ENCODE peak calls at places on chromosomes 12 and 14, in eight cellular contexts. S, R, V, G, X, T, A and Z are unnamed samples.

GRCh38 chr12:49945394-49946080 is 5.0 kb upstream of the AQP2 start:
- DNase-seq in T (peak; percentile 90), V (peak; percentile 93), X (peak; percentile 49), A (peak; percentile 90), R (peak; percentile 88), G (peak; percentile 84), S (peak; percentile 86), Z (peak; percentile 93)

GRCh38 chr12:113207621-113208040 is 13.6 kb upstream of the TPCN1 start:
- DNase-seq in R (no peak), V (peak; percentile 22), G (no peak), T (no peak), S (no peak), X (no peak), A (no peak), Z (no peak)

GRCh38 chr12:96258451-96258933 is 64.3 kb downstream of the ELK3 start:
- DNase-seq in V (no peak), A (no peak), T (no peak), S (peak; percentile 37), X (peak; percentile 60), R (peak; percentile 66), G (no peak), Z (no peak)

GRCh38 chr12:4487024-4487423 is 41.4 kb upstream of the FGF6 start:
- DNase-seq in V (no peak), A (no peak), T (no peak), R (no peak), S (no peak), G (no peak), X (no peak), Z (no peak)

GRCh38 chr14:100662850-100663527 is 63.7 kb upstream of the DLK1 start:
- DNase-seq in R (peak; percentile 81), T (peak; percentile 80), G (peak; percentile 70), V (no peak), A (peak; percentile 75), S (peak; percentile 80), X (peak; percentile 21), Z (peak; percentile 61)

GRCh38 chr14:101122855-101123129 is 219.3 kb upstream of the RTL1 start:
- DNase-seq in X (no peak), S (no peak), T (peak; percentile 37), V (peak; percentile 58), G (no peak), R (no peak), A (peak; percentile 18), Z (no peak)

GRCh38 chr12:112112423-112113132 is 4.0 kb upstream of the NAA25 start:
- DNase-seq in X (no peak), A (no peak), G (peak; percentile 63), T (peak; percentile 34), S (no peak), V (no peak), R (no peak), Z (no peak)

GRCh38 chr14:43872222-43872621 is 634.9 kb downstream of the FSCB start:
- DNase-seq in V (no peak), X (no peak), R (no peak), G (no peak), T (no peak), S (no peak), A (no peak), Z (no peak)

GRCh38 chr12:95147836-95148235 is 69.4 kb downstream of the FGD6 start:
- DNase-seq in A (no peak), V (no peak), X (no peak), T (no peak), G (no peak), R (peak; percentile 1), S (no peak), Z (no peak)

GRCh38 chr14:105147701-105148603 is 20.6 kb downstream of the JAG2 start:
- DNase-seq in S (no peak), G (no peak), V (peak; percentile 69), R (no peak), T (no peak), X (no peak), A (no peak), Z (peak; percentile 10)

GRCh38 chr12:71216725-71217579 is 59.2 kb upstream of the TSPAN8 start:
- DNase-seq in A (no peak), T (peak; percentile 72), V (no peak), S (peak; percentile 72), X (peak; percentile 17), R (peak; percentile 35), G (no peak), Z (peak; percentile 61)

GRCh38 chr12:96670334-96670899 is 181.0 kb downstream of the CFAP54 start:
- DNase-seq in X (no peak), G (no peak), V (no peak), R (no peak), S (no peak), A (no peak), T (no peak), Z (no peak)

GRCh38 chr14:61609143-61609851 is 86.0 kb upstream of the HIF1A start:
- DNase-seq in T (no peak), X (peak; percentile 75), G (no peak), R (peak; percentile 79), A (no peak), S (no peak), V (no peak), Z (no peak)

GRCh38 chr12:126747530-126748149 is 1519.3 kb upstream of the TMEM132C start:
- DNase-seq in A (no peak), V (no peak), S (peak; percentile 34), T (peak; percentile 65), G (peak; percentile 53), R (peak; percentile 67), X (peak; percentile 6), Z (peak; percentile 72)

GRCh38 chr12:95218852-95219171 is 1.2 kb downstream of the VEZT start:
- DNase-seq in V (no peak), T (peak; percentile 61), G (no peak), R (peak; percentile 15), A (no peak), X (no peak), S (peak; percentile 56), Z (peak; percentile 13)

GRCh38 chr12:88579941-88580871 is at the start of gene KITLG:
- DNase-seq in R (peak; percentile 93), T (peak; percentile 88), G (peak; percentile 85), A (peak; percentile 83), S (peak; percentile 88), V (peak; percentile 95), X (peak; percentile 76), Z (peak; percentile 56)

GRCh38 chr14:93100098-93100497 is 15.6 kb downstream of the ITPK1 start:
- DNase-seq in S (no peak), G (no peak), V (no peak), R (no peak), T (no peak), A (no peak), X (no peak), Z (peak; percentile 48)

DNA sequence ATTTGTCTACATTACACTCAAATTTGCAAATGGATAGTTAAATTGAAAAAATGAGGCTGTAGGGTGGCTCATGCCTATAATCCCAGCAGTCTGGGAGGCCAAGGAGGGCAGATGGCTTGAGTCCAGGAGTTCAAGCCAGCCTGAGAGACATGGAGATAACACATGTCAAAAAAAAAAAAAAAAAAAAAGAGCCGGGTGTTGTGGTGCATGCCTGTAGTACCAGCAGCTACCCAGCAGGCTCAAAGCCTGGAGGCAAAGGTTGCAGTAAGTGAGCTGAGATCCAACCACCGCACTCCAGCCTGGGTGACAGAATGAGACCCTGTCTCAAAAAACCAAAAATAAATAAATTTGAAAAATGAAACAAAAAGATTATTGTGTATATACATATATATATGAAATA is 119.9 kb upstream of the MGAT4C start:
- DNase-seq in V (no peak), S (no peak), G (no peak), T (no peak), A (no peak), X (no peak), R (peak; percentile 40), Z (peak; percentile 25)
- H3K4me3 ChIP-seq in V (no peak overlapping the region), S (no peak overlapping the region), G (no peak overlapping the region), T (no peak overlapping the region), A (no peak overlapping the region), X (no peak overlapping the region), R (no peak overlapping the region), Z (no peak overlapping the region)

GRCh38 chr14:99475179-99475578 is 5.5 kb downstream of the SETD3 start:
- DNase-seq in T (no peak), X (no peak), V (no peak), G (no peak), R (no peak), A (no peak), S (no peak), Z (no peak)
- TF ChIP-seq CTCF in T (no peak), X (no peak), V (peak; percentile 5), G (no peak), R (no peak), A (no peak), S (no peak), Z (no peak)

GRCh38 chr12:128817115-128818015 is 6.4 kb downstream of the SLC15A4 start:
- DNase-seq in G (no peak), R (no peak), T (peak; percentile 74), X (peak; percentile 90), S (no peak), A (no peak), V (no peak), Z (no peak)

GRCh38 chr12:128813883-128814282 is 9.9 kb downstream of the SLC15A4 start:
- DNase-seq in S (no peak), T (no peak), A (no peak), V (no peak), G (no peak), R (no peak), X (no peak), Z (no peak)

GRCh38 chr12:128816643-128816920 is 7.2 kb downstream of the SLC15A4 start:
- DNase-seq in T (no peak), X (no peak), G (no peak), S (no peak), V (no peak), R (no peak), A (no peak), Z (no peak)

GRCh38 chr12:128814411-128815261 is 9.1 kb downstream of the SLC15A4 start:
- DNase-seq in R (no peak), V (no peak), S (no peak), X (no peak), G (no peak), T (no peak), A (no peak), Z (no peak)

GRCh38 chr12:128815779-128816642 is 7.7 kb downstream of the SLC15A4 start:
- DNase-seq in R (no peak), V (no peak), T (no peak), A (no peak), X (peak; percentile 29), G (no peak), S (no peak), Z (no peak)
- H3K27ac ChIP-seq in R (no peak overlapping the region), V (no peak overlapping the region), T (no peak overlapping the region), A (peak overlapping the region; percentile 90), X (peak overlapping the region; percentile 90), G (no peak overlapping the region), S (no peak overlapping the region), Z (no peak overlapping the region)

DNA sequence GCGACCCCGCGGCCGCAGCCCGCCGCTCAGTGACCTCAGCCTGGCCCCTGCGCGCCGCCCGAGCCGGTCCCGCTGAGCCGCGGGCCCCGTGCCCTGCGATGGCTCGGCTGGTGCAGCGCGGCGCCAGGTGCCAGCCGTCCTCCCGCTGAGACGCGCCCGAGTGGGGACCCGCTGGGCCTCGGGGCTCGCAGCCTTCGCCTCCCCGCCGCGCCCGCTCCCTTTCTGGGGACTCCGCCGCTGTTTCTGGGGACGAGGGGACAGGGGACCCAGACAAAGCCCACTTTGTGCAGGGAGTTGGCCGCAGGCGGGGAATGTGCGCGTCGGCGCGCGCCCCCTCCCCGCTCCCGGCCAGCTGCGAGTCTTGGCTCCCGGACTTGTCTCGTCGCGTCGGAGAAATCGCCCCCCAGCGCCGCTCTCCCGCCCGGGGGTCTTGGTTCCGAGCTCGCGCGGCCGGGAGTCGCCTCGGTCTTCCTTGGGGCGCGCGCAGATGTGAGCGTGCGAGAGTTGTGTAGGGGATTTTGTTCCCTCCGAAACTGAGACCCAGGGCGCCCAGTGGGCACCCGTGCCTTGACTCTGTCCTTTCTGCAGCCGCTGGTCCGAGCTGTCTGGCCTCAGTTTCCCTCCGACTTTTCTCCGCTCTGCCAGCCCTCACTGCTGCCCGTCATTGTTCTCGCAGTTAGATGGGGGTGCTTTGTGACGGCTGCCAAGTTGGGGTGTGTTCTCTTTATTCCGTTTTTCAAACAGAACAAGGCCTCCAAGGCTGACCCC is 765 bp downstream of the VASH1 start:
- DNase-seq in A (no peak), S (peak; percentile 20), V (peak; percentile 80), T (no peak), R (no peak), X (no peak), G (peak; percentile 28), Z (no peak)
- H3K4me3 ChIP-seq in A (peak overlapping the region; percentile 91), S (peak overlapping the region; percentile 73), V (peak overlapping the region; percentile 63), T (peak overlapping the region; percentile 84), R (peak overlapping the region; percentile 67), X (peak overlapping the region; percentile 64), G (peak overlapping the region; percentile 83), Z (peak overlapping the region; percentile 62)